ENCODE peak calls at places on chromosomes 5 and 9, in five cellular contexts. I, L, K, X and P are unnamed samples.

GRCh38 chr5:39580702-39581498 is 156.1 kb upstream of the DAB2 start:
- DNase-seq in I (peak; percentile 10), L (no peak), K (no peak), X (no peak), P (no peak)

GRCh38 chr5:15234366-15234765 is 265.6 kb upstream of the FBXL7 start:
- DNase-seq in I (peak; percentile 41), L (no peak), K (no peak), X (no peak), P (no peak)

GRCh38 chr9:82957526-82958379 is 105.2 kb downstream of the RASEF start:
- DNase-seq in I (no peak), L (no peak), K (no peak), X (no peak), P (no peak)

GRCh38 chr9:90268613-90269012 is 374.0 kb downstream of the DIRAS2 start:
- DNase-seq in I (no peak), L (no peak), K (no peak), X (no peak), P (no peak)

GRCh38 chr5:144487207-144487606 is 316.5 kb downstream of the KCTD16 start:
- DNase-seq in I (no peak), L (no peak), K (no peak), X (no peak), P (no peak)

GRCh38 chr5:179268966-179269693 is 76.1 kb downstream of the ADAMTS2 start:
- DNase-seq in I (no peak), L (no peak), K (no peak), X (peak; percentile 1), P (no peak)

GRCh38 chr5:125484272-125485002 is 738.0 kb upstream of the ZNF608 start:
- DNase-seq in I (peak; percentile 69), L (peak; percentile 8), K (peak; percentile 44), X (peak; percentile 70), P (no peak)

GRCh38 chr5:80453372-80453771 is 34.5 kb upstream of the FAM151B start:
- DNase-seq in I (no peak), L (no peak), K (no peak), X (no peak), P (no peak)

GRCh38 chr5:8349855-8350254 is 480.9 kb downstream of the MTRR start:
- DNase-seq in I (no peak), L (no peak), K (no peak), X (no peak), P (peak; percentile 37)

GRCh38 chr5:104793452-104794120 is 1231.0 kb upstream of the NUDT12 start:
- DNase-seq in I (no peak), L (no peak), K (no peak), X (peak; percentile 17), P (no peak)

GRCh38 chr5:78509145-78509865 is 139.3 kb downstream of the LHFPL2 start:
- DNase-seq in I (no peak), L (no peak), K (no peak), X (no peak), P (no peak)

GRCh38 chr9:95336281-95336680 is 18.8 kb upstream of the FANCC start:
- DNase-seq in I (no peak), L (peak; percentile 9), K (no peak), X (no peak), P (no peak)

GRCh38 chr5:178431777-178432155 is 158.4 kb downstream of the COL23A1 start:
- DNase-seq in I (no peak), L (no peak), K (no peak), X (no peak), P (no peak)

GRCh38 chr5:135214897-135215616 is 181.0 kb upstream of the PITX1 start:
- DNase-seq in I (no peak), L (no peak), K (no peak), X (no peak), P (no peak)

GRCh38 chr9:114102484-114102883 is 3.4 kb upstream of the KIF12 start:
- DNase-seq in I (no peak), L (no peak), K (no peak), X (no peak), P (no peak)

GRCh38 chr5:135449608-135450007 is 2.5 kb upstream of the DCANP1 start:
- DNase-seq in I (no peak), L (no peak), K (no peak), X (no peak), P (no peak)

GRCh38 chr9:3161912-3162311 is 318.0 kb upstream of the PUM3 start:
- DNase-seq in I (no peak), L (no peak), K (no peak), X (no peak), P (no peak)

GRCh38 chr5:170338933-170339779 is 41.6 kb upstream of the LCP2 start:
- DNase-seq in I (no peak), L (no peak), K (no peak), X (peak; percentile 33), P (peak; percentile 56)

GRCh38 chr5:55102345-55102744 is at the start of gene GZMA:
- DNase-seq in I (no peak), L (no peak), K (no peak), X (no peak), P (no peak)

GRCh38 chr9:30329441-30329840 is 2055.0 kb upstream of the ACO1 start:
- DNase-seq in I (no peak), L (no peak), K (no peak), X (no peak), P (no peak)

GRCh38 chr9:123724211-123724831 is 205.6 kb downstream of the DENND1A start:
- DNase-seq in I (peak; percentile 42), L (no peak), K (peak; percentile 16), X (no peak), P (no peak)

DNA sequence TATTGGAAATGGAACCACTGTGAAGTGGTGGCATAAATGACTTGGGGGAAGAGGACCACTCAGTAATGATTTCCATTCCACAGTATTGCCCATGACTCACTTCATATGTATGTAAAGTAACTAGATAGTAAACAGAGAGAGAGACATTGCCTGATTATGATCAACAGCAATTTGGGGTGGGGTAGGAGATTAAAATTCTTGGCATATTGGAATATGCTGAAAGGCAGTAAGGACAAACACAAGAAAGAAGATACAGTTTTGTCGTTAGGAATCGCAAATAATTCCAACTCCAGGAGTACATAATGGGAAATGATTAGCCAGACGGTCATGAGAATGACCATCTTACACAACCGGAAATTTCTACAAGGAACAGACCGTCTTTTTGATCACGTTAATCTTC is 1.5 kb upstream of the HMGCS1 start:
- DNase-seq in I (no peak), L (no peak), K (no peak), X (no peak), P (no peak)
- H3K4me3 ChIP-seq in I (no peak overlapping the region), L (no peak overlapping the region), K (no peak overlapping the region), X (no peak overlapping the region), P (no peak overlapping the region)

GRCh38 chr5:157431544-157432200 is 28.3 kb upstream of the NIPAL4 start:
- DNase-seq in I (peak; percentile 61), L (peak; percentile 40), K (peak; percentile 24), X (peak; percentile 23), P (peak; percentile 21)
- TF ChIP-seq CTCF in I (peak; percentile 50), L (peak; percentile 49), K (peak; percentile 66), X (peak; percentile 51), P (peak; percentile 45)

DNA sequence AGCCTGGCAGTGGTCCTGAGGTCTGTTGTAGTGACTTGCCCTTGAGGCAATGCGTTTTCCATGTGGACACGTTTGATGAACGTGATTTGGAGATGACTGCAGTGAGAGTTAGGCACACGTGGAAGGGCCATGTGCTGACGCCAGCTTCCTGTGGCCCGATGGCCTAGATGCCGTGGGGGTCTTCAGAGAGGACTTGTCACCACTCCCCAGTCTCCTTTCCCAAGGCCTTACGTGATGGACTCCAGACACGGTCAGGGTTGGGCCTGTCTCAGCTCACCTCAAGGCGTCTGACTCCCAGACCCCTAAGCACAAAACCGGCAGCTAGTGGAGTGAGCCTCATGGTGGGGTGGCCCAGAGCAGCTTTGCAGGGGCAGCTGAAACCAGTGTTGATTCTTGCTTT is 92.9 kb downstream of the ANGPTL2 start:
- DNase-seq in I (no peak), L (peak; percentile 8), K (no peak), X (no peak), P (no peak)
- H3K27me3 ChIP-seq in I (no peaks in the 10 kb centered on the region), L (no peaks in the 10 kb centered on the region), K (no peaks in the 10 kb centered on the region), X (no peaks in the 10 kb centered on the region), P (no peaks in the 10 kb centered on the region)

DNA sequence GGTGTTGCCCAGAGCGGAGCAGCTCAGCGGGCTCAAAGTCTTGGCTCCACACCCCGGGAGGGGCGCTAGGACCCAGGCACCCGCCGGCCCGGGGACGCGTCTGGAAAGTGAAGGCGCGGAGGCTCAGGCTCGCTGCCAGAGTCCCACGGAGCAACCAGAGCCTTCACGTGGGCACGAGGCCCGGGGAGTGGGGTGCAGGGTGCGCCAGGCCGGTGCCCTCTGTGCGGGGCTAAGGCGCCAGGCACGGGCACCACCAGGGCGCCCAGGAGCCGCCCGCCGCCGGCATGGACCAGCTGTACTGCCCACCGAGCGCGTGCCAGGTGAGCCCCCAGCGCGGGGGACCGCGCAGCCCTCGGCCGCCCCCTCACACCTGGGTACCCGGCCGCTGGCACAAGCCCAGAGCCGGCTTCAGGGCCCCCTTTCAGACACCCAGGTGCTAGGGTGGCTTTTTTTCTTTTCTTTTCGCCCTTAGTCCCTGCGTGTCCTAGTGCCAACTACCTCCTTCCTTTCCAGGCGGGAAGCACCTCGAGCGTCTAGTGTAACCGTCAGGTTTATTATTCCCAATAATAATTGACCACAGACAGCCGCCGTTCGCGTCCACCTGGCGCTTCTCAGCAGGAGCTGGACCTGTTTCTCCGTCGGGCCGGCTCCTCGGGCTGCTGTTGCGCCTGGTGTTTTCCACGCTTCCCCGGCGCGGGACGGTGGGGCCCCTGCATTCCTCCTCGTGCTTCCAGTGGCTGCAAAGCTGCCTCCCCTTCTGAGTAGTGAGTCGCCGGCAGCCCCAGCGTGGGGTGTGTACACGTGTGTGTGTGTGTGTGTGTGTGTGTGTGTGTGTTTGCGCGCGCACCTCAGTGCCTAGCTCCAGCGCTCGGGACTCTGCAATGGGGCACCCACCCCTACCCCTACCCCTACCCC is 30.1 kb upstream of the PDE8B start:
- DNase-seq in I (no peak), L (peak; percentile 28), K (no peak), X (peak; percentile 41), P (no peak)
- H3K4me3 ChIP-seq in I (peak overlapping the region; percentile 46), L (peak overlapping the region; percentile 38), K (peak overlapping the region; percentile 44), X (peak overlapping the region; percentile 43), P (peak overlapping the region; percentile 25)

DNA sequence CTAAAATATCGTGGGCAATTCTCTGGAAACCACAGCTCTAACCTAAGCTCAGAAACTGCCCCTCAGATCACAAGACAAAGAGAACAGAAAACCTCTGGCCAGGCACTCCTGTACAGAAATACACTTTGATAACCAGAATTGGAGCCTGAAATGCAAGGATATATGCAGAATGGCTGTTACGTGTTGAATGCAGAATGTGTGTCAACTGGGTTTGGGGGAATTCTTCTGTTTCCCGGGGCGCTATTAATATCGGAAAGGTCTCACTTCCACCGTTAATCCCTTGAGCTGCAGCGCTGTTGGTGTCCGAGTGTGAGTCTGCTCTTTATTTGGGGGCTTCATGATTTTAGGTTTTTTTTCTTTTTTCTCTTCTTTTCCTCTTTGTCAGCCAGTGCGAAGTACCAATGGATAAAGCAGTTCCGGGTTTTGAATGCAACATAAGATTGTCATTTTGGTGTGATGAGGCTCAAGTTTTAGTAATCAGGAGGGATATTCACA is 1.2 kb downstream of the PIK3R1 start:
- DNase-seq in I (peak; percentile 20), L (no peak), K (no peak), X (no peak), P (no peak)
- TF ChIP-seq CTCF in I (no peak), L (peak; percentile 6), K (no peak), X (no peak), P (no peak)

GRCh38 chr5:129820-130219 is 37.9 kb downstream of the PLEKHG4B start:
- DNase-seq in I (peak; percentile 58), L (no peak), K (no peak), X (no peak), P (no peak)

GRCh38 chr5:126806-127205 is 34.8 kb downstream of the PLEKHG4B start:
- DNase-seq in I (no peak), L (no peak), K (no peak), X (no peak), P (no peak)

GRCh38 chr5:128446-128845 is 36.5 kb downstream of the PLEKHG4B start:
- DNase-seq in I (no peak), L (no peak), K (no peak), X (no peak), P (no peak)

GRCh38 chr5:129148-129547 is 37.2 kb downstream of the PLEKHG4B start:
- DNase-seq in I (no peak), L (no peak), K (no peak), X (no peak), P (no peak)

GRCh38 chr5:130471-131175 is 38.7 kb downstream of the PLEKHG4B start:
- DNase-seq in I (peak; percentile 32), L (peak; percentile 65), K (no peak), X (no peak), P (no peak)
- H3K27me3 ChIP-seq in I (no peaks in the 10 kb centered on the region), L (no peaks in the 10 kb centered on the region), K (no peaks in the 10 kb centered on the region), X (no peaks in the 10 kb centered on the region), P (no peaks in the 10 kb centered on the region)